ENCODE peak calls at places on chromosomes 5 and 9, in six cellular contexts. P is fibroblast of lung, G is cardiac muscle cell, W is left ventricle myocardium inferior, B is HCT116, Q is heart left ventricle. C is an unnamed sample.

GRCh38 chr5:132962429-132962928 is 955 bp downstream of the AFF4 start:
- DNase-seq in P (peak; percentile 77), G (peak; percentile 67), W (no peak), B (peak; percentile 32), Q (peak; percentile 29), C (peak; percentile 24)

GRCh38 chr9:94613003-94613402 is 19.4 kb upstream of the FBP2 start:
- DNase-seq in P (no peak), G (no peak), W (no peak), B (no peak), Q (no peak), C (no peak)

GRCh38 chr5:146745937-146746577 is 132.5 kb downstream of the PPP2R2B start:
- DNase-seq in P (peak; percentile 30), G (no peak), W (no peak), B (no peak), Q (no peak), C (no peak)

GRCh38 chr5:14406554-14406849 is 175.1 kb upstream of the OTULINL start:
- DNase-seq in P (peak; percentile 98), G (no peak), W (no peak), B (no peak), Q (no peak), C (no peak)

GRCh38 chr5:459562-460412 is 16.8 kb downstream of the EXOC3 start:
- DNase-seq in P (no peak), G (no peak), W (no peak), B (no peak), Q (no peak), C (no peak)

GRCh38 chr9:76114144-76114543 is 223.7 kb downstream of the PCSK5 start:
- DNase-seq in P (no peak), G (no peak), W (no peak), B (no peak), Q (no peak), C (no peak)

GRCh38 chr5:51271261-51271660 is 112.0 kb upstream of the ISL1 start:
- DNase-seq in P (no peak), G (no peak), W (no peak), B (no peak), Q (no peak), C (no peak)

GRCh38 chr5:1073239-1074102 is 38.4 kb downstream of the SLC12A7 start:
- DNase-seq in P (no peak), G (no peak), W (no peak), B (no peak), Q (no peak), C (no peak)

GRCh38 chr9:129071526-129072131 is 9.3 kb upstream of the DOLPP1 start:
- DNase-seq in P (no peak), G (no peak), W (no peak), B (no peak), Q (no peak), C (no peak)

GRCh38 chr5:56102885-56103284 is 108.1 kb upstream of the IL6ST start:
- DNase-seq in P (peak; percentile 17), G (no peak), W (no peak), B (no peak), Q (no peak), C (no peak)

GRCh38 chr9:85741112-85741874 is 461 bp downstream of the AGTPBP1 start:
- DNase-seq in P (peak; percentile 23), G (no peak), W (no peak), B (no peak), Q (peak; percentile 27), C (peak; percentile 32)

GRCh38 chr9:22446950-22447606 is 454 bp downstream of the DMRTA1 start:
- DNase-seq in P (peak; percentile 58), G (peak; percentile 88), W (peak; percentile 58), B (no peak), Q (peak; percentile 44), C (peak; percentile 40)

GRCh38 chr9:128702949-128703615 is 779 bp downstream of the PKN3 start:
- DNase-seq in P (no peak), G (peak; percentile 36), W (peak; percentile 40), B (no peak), Q (no peak), C (peak; percentile 33)

GRCh38 chr5:40669606-40670005 is 10.1 kb upstream of the PTGER4 start:
- DNase-seq in P (no peak), G (no peak), W (no peak), B (no peak), Q (no peak), C (no peak)

GRCh38 chr9:249025-249424 is 34.4 kb downstream of the DOCK8 start:
- DNase-seq in P (no peak), G (no peak), W (no peak), B (no peak), Q (no peak), C (no peak)

GRCh38 chr5:180632768-180633167 is 16.6 kb downstream of the FLT4 start:
- DNase-seq in P (no peak), G (no peak), W (no peak), B (no peak), Q (no peak), C (no peak)

GRCh38 chr5:90201923-90202322 is 207.6 kb downstream of the CETN3 start:
- DNase-seq in P (peak; percentile 93), G (no peak), W (no peak), B (peak; percentile 42), Q (no peak), C (no peak)

GRCh38 chr5:41681820-41682219 is 171.4 kb upstream of the PLCXD3 start:
- DNase-seq in P (no peak), G (no peak), W (no peak), B (no peak), Q (no peak), C (no peak)

GRCh38 chr5:154900071-154900470 is 37.9 kb downstream of the GEMIN5 start:
- DNase-seq in P (no peak), G (no peak), W (no peak), B (no peak), Q (no peak), C (no peak)

GRCh38 chr5:147819371-147819770 is 12.1 kb downstream of the SPINK1 start:
- DNase-seq in P (no peak), G (no peak), W (no peak), B (no peak), Q (no peak), C (no peak)

GRCh38 chr5:149829954-149830353 is 99.8 kb downstream of the PPARGC1B start:
- DNase-seq in P (no peak), G (no peak), W (no peak), B (no peak), Q (no peak), C (no peak)

GRCh38 chr9:126170286-126170823 is 156.3 kb upstream of the MVB12B start:
- DNase-seq in P (no peak), G (no peak), W (no peak), B (no peak), Q (no peak), C (no peak)

GRCh38 chr5:146706321-146706972 is 172.1 kb downstream of the PPP2R2B start:
- DNase-seq in P (no peak), G (no peak), W (no peak), B (no peak), Q (no peak), C (no peak)

GRCh38 chr5:68970617-68971016 is 123.2 kb upstream of the SLC30A5 start:
- DNase-seq in P (no peak), G (no peak), W (no peak), B (no peak), Q (no peak), C (no peak)

GRCh38 chr5:59164041-59164830 is 581.4 kb downstream of the RAB3C start:
- DNase-seq in P (peak; percentile 48), G (no peak), W (no peak), B (no peak), Q (no peak), C (no peak)

GRCh38 chr5:151770383-151771258 is 1.1 kb upstream of the G3BP1 start:
- DNase-seq in P (peak; percentile 66), G (peak; percentile 70), W (peak; percentile 82), B (no peak), Q (peak; percentile 86), C (peak; percentile 81)

GRCh38 chr5:133400831-133401351 is 211.4 kb downstream of the FSTL4 start:
- DNase-seq in P (no peak), G (no peak), W (no peak), B (no peak), Q (peak; percentile 1), C (no peak)

GRCh38 chr5:14327624-14328023 is 184.5 kb downstream of the TRIO start:
- DNase-seq in P (peak; percentile 65), G (no peak), W (no peak), B (no peak), Q (no peak), C (no peak)

GRCh38 chr9:133828338-133828997 is 90.3 kb upstream of the SARDH start:
- DNase-seq in P (no peak), G (no peak), W (no peak), B (no peak), Q (no peak), C (no peak)

GRCh38 chr9:3296536-3296935 is 229.3 kb downstream of the RFX3 start:
- DNase-seq in P (no peak), G (no peak), W (no peak), B (no peak), Q (no peak), C (no peak)

GRCh38 chr9:121498150-121498486 is 1.5 kb downstream of the GGTA1 start:
- DNase-seq in P (peak; percentile 64), G (peak; percentile 79), W (peak; percentile 34), B (peak; percentile 77), Q (peak; percentile 75), C (peak; percentile 30)

GRCh38 chr5:67272453-67273130 is 76.0 kb upstream of the CD180 start:
- DNase-seq in P (no peak), G (no peak), W (no peak), B (no peak), Q (no peak), C (no peak)

GRCh38 chr5:42994285-42995151 is 45.6 kb downstream of the ANXA2R start:
- DNase-seq in P (peak; percentile 94), G (peak; percentile 92), W (peak; percentile 85), B (peak; percentile 81), Q (peak; percentile 89), C (peak; percentile 84)

DNA sequence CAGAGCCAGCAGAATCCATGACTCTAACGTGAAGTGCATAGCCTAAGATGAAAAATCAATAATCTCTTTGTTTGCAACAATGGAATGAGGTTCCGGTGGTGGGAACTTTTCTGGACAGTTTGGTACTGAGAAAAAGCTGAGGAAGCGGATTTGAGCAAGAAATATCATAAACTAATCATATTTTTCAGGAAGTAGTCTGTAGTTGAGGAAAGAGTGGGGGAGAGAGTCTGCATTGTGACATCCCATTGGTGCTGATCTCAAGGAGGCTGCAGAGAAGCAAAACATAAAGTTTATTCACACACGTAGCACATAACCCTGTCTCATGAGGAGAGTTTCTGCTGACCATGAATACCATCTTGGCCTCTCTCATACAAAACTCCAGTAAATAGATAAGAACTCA is 15.8 kb upstream of the FCHO2 start:
- DNase-seq in P (no peak), G (no peak), W (no peak), B (no peak), Q (no peak), C (no peak)
- H3K27ac ChIP-seq in P (no peak overlapping the region), G (no peak overlapping the region), W (peak overlapping the region; percentile 7), B (no peak overlapping the region), Q (peak overlapping the region; percentile 87), C (no peak overlapping the region)

GRCh38 chr5:17261075-17261474 is 43.6 kb downstream of the BASP1 start:
- DNase-seq in P (peak; percentile 34), G (no peak), W (no peak), B (no peak), Q (no peak), C (no peak)
- H3K9me3 ChIP-seq in P (no peaks in the 10 kb centered on the region), G (no peaks in the 10 kb centered on the region), W (no peaks in the 10 kb centered on the region), B (no peaks in the 10 kb centered on the region), Q (peaks cover 5% of the 10 kb centered on the region), C (no peaks in the 10 kb centered on the region)

GRCh38 chr9:130173462-130173876 is 1.3 kb downstream of the NCS1 start:
- DNase-seq in P (no peak), G (no peak), W (no peak), B (no peak), Q (no peak), C (peak; percentile 46)
- H3K27ac ChIP-seq in P (peak overlapping the region; percentile 33), G (no peak overlapping the region), W (no peak overlapping the region), B (peak overlapping the region; percentile 63), Q (no peak overlapping the region), C (peak overlapping the region; percentile 81)

GRCh38 chr9:35140097-35140496 is 21.7 kb upstream of the UNC13B start:
- DNase-seq in P (no peak), G (no peak), W (no peak), B (no peak), Q (no peak), C (no peak)
- H3K9me3 ChIP-seq in P (no peaks in the 10 kb centered on the region), G (no peaks in the 10 kb centered on the region), W (peaks cover 40% of the 10 kb centered on the region), B (peaks cover 20% of the 10 kb centered on the region), Q (peaks cover 26% of the 10 kb centered on the region), C (peaks cover 11% of the 10 kb centered on the region)

C was measured in uterus.